ENCODE peak calls at places on chromosome 22, in seven cellular contexts. X is HCT116, G is mesenchymal stem cell, W is GM23248, L is K562, N is IMR-90, R is fibroblast of lung. I is an unnamed sample. For H3K4me1 and H3K36me3, the result is how much of the 10 kb centered on the place peaks cover.

GRCh38 chr22:24008022-24008283 is 2.7 kb upstream of the GSTT4 start:
- DNase-seq in N (no peak), G (no peak), W (no peak), X (no peak), L (no peak), R (no peak), I (no peak)

GRCh38 chr22:27474112-27474571 is 327.4 kb downstream of the MN1 start:
- DNase-seq in X (no peak), N (no peak), L (no peak), W (peak), R (no peak), G (no peak), I (no peak)

GRCh38 chr22:41327124-41327523 is 25.8 kb downstream of the ZC3H7B start:
- DNase-seq in R (no peak), N (no peak), G (no peak), L (no peak), X (no peak), W (no peak), I (no peak)

GRCh38 chr22:41365425-41365824 is 16.3 kb upstream of the TEF start:
- DNase-seq in W (no peak), L (no peak), X (no peak), G (no peak), N (no peak), R (no peak), I (no peak)

GRCh38 chr22:24407884-24408283 is 19.5 kb upstream of the ADORA2A start:
- DNase-seq in L (no peak), G (no peak), W (no peak), R (no peak), N (no peak), X (no peak), I (no peak)

GRCh38 chr22:28014141-28015055 is 95.3 kb upstream of the PITPNB start:
- DNase-seq in X (no peak), N (no peak), G (no peak), W (no peak), R (no peak), L (no peak), I (no peak)

GRCh38 chr22:27990879-27991278 is 71.8 kb upstream of the PITPNB start:
- DNase-seq in G (peak), N (peak), L (peak), R (peak), X (peak), W (peak), I (peak)

GRCh38 chr22:26672060-26672471 is 14.7 kb downstream of the MIAT start:
- DNase-seq in R (no peak), W (no peak), L (peak), N (no peak), X (no peak), G (no peak), I (no peak)

GRCh38 chr22:28938286-28938833 is 55.0 kb downstream of the ZNRF3 start:
- DNase-seq in L (no peak), X (no peak), N (no peak), R (no peak), G (no peak), W (no peak), I (no peak)

GRCh38 chr22:24402460-24403192 is 24.8 kb upstream of the ADORA2A start:
- DNase-seq in L (no peak), N (peak), W (peak), X (peak), R (peak), G (peak), I (no peak)

GRCh38 chr22:24390576-24390975 is 36.8 kb upstream of the ADORA2A start:
- DNase-seq in L (no peak), R (no peak), W (peak), X (no peak), N (no peak), G (peak), I (no peak)

GRCh38 chr22:44645083-44645482 is 56.9 kb upstream of the PRR5 start:
- DNase-seq in X (no peak), L (no peak), N (no peak), W (no peak), G (no peak), R (no peak), I (no peak)

GRCh38 chr22:32964411-32965057 is 93.6 kb downstream of the SYN3 start:
- DNase-seq in W (no peak), X (no peak), R (no peak), G (no peak), N (no peak), L (no peak), I (no peak)

GRCh38 chr22:43060213-43060612 is 29.0 kb downstream of the TTLL1 start:
- DNase-seq in N (no peak), R (peak), G (peak), X (no peak), W (peak), L (peak), I (peak)

GRCh38 chr22:17264321-17265052 is 45.3 kb upstream of the ADA2 start:
- DNase-seq in W (peak), L (no peak), G (peak), R (peak), N (peak), X (no peak), I (peak)

GRCh38 chr22:44737414-44738346 is 14.7 kb upstream of the ARHGAP8 start:
- DNase-seq in R (no peak), N (no peak), X (no peak), G (no peak), W (no peak), L (no peak), I (no peak)

GRCh38 chr22:49500076-49500460 is 327.6 kb downstream of the BRD1 start:
- DNase-seq in W (no peak), R (no peak), N (no peak), X (no peak), L (no peak), G (no peak), I (no peak)

GRCh38 chr22:26889794-26890193 is 232.4 kb downstream of the MIAT start:
- DNase-seq in W (peak), L (no peak), R (no peak), N (no peak), G (peak), X (no peak), I (no peak)

GRCh38 chr22:27572267-27572666 is 229.3 kb downstream of the MN1 start:
- DNase-seq in R (no peak), N (no peak), W (no peak), L (no peak), G (no peak), X (no peak), I (no peak)

GRCh38 chr22:49999901-50000586 is 12.5 kb downstream of the IL17REL start:
- DNase-seq in G (peak), L (no peak), R (no peak), N (no peak), W (no peak), X (no peak), I (no peak)

GRCh38 chr22:41963453-41964105 is 5.7 kb upstream of the SEPTIN3 start:
- DNase-seq in L (no peak), W (no peak), X (no peak), R (peak), N (peak), G (no peak), I (no peak)

GRCh38 chr22:37325024-37325395 is 42.7 kb downstream of the CYTH4 start:
- DNase-seq in X (no peak), W (no peak), G (no peak), L (no peak), R (no peak), N (no peak), I (no peak)
- H3K9ac ChIP-seq in X (peak), W (no peak), G (no peak), L (no peak), R (no peak), N (no peak), I (no peak)

GRCh38 chr22:37544955-37545702 is 15.2 kb upstream of the CDC42EP1 start:
- DNase-seq in G (peak), R (peak), L (peak), W (peak), X (no peak), N (peak), I (peak)
- H3K4me1 ChIP-seq in G (under half), R (under half), L (under half), W (under half), X (half or more), N (under half), I (under half)

DNA sequence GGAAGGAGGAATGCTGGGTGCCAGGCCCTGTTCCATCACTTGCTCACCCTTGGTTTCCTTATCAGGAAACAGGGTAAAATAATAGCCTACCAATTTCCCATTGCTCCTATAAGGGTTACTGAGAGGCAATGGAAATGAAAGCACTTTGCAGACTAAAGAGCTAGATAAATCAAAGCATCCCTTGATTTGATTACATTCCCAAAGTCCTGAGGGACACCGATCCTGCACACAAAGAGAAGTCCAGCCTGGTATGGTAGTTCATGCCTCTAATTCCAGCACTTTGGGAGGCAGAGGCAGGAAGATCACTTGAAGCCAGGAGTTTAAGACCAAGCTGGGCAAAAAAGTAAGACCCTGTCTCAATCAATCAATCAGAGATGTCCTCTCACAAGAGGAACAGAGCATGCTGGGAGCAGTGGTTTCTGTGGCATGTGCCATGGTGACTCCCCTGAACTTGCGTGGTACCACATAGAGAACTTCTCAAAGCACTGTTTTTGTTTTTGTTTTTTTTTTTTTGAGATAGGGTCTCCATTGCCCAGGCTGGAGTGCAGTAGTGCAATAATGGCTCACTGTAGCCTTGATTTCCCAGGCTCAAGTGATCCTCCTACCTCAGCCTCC is 10.7 kb downstream of the TBC1D10A start:
- DNase-seq in W (no peak), L (no peak), N (peak), G (peak), X (no peak), R (no peak), I (no peak)
- H3K36me3 ChIP-seq in W (under half), L (under half), N (under half), G (under half), X (under half), R (under half), I (under half)

GRCh38 chr22:46029036-46029435 is 52.1 kb upstream of the WNT7B start:
- DNase-seq in N (no peak), G (no peak), X (no peak), L (no peak), R (no peak), W (no peak), I (no peak)

GRCh38 chr22:46026907-46027218 is 49.9 kb upstream of the WNT7B start:
- DNase-seq in W (peak), R (no peak), G (no peak), L (no peak), N (no peak), X (no peak), I (no peak)

GRCh38 chr22:46029574-46030200 is 52.7 kb upstream of the WNT7B start:
- DNase-seq in L (no peak), X (no peak), G (no peak), W (no peak), N (no peak), R (no peak), I (no peak)

GRCh38 chr22:46027219-46028068 is 50.5 kb upstream of the WNT7B start:
- DNase-seq in W (peak), N (no peak), X (no peak), R (no peak), G (no peak), L (peak), I (no peak)

DNA sequence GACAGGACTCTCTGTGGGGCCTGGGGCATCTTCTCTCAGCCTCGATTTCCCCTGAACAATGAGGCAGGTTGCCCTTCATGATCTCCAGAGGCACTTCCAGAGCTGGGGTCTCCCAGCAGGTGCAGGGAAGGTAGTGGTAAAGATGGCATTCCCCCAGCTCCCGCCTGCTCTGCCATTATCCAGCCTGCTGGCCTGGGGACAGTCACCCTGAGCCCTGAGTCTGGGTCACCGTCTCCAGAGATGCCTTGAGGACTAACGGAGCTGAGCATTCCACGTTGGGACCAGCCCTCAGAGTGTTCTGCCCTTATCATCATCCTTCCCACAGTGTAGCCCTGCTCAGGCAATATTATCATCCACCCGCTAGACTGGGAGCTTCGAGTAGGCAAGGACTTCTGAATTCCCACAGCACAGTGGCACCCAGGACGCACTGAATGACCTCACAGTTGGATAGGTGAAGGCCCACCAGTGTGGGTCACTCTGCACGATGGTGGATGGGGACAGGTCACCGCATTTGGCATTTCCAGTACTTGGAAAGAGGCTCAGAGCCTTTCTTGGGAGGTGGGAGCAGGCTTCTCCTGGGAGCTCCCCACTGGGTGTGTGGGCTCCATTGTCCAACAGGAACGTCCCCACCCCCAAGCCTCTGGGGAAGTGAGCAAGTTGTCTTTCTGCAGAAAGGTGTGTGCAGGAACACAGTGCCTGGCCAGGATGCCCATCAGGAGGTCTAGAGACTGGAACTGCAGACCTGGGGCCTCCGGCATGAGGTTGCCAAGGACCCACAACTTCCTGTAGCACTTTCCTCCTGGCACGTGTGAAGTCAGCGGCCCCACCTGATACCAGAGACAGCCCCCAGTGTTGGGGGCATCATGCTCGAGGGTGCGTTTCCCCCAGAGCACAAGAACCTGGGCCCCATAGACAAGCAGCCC is 51.4 kb upstream of the WNT7B start:
- DNase-seq in W (no peak), G (no peak), R (no peak), X (no peak), L (no peak), N (no peak), I (no peak)
- H3K9ac ChIP-seq in W (no peak), G (no peak), R (no peak), X (no peak), L (no peak), N (no peak), I (no peak)

GRCh38 chr22:39238124-39238466 is 6.7 kb downstream of the PDGFB start:
- DNase-seq in N (no peak), X (no peak), R (no peak), W (no peak), G (no peak), L (no peak), I (no peak)

GRCh38 chr22:39234867-39235687 is 9.7 kb downstream of the PDGFB start:
- DNase-seq in W (no peak), R (no peak), L (no peak), X (no peak), N (no peak), G (no peak), I (no peak)

GRCh38 chr22:39237276-39238123 is 7.3 kb downstream of the PDGFB start:
- DNase-seq in X (no peak), R (no peak), W (no peak), G (no peak), N (no peak), L (no peak), I (no peak)

GRCh38 chr22:39238561-39238960 is 6.2 kb downstream of the PDGFB start:
- DNase-seq in G (no peak), X (no peak), W (no peak), L (no peak), R (no peak), N (no peak), I (no peak)

DNA sequence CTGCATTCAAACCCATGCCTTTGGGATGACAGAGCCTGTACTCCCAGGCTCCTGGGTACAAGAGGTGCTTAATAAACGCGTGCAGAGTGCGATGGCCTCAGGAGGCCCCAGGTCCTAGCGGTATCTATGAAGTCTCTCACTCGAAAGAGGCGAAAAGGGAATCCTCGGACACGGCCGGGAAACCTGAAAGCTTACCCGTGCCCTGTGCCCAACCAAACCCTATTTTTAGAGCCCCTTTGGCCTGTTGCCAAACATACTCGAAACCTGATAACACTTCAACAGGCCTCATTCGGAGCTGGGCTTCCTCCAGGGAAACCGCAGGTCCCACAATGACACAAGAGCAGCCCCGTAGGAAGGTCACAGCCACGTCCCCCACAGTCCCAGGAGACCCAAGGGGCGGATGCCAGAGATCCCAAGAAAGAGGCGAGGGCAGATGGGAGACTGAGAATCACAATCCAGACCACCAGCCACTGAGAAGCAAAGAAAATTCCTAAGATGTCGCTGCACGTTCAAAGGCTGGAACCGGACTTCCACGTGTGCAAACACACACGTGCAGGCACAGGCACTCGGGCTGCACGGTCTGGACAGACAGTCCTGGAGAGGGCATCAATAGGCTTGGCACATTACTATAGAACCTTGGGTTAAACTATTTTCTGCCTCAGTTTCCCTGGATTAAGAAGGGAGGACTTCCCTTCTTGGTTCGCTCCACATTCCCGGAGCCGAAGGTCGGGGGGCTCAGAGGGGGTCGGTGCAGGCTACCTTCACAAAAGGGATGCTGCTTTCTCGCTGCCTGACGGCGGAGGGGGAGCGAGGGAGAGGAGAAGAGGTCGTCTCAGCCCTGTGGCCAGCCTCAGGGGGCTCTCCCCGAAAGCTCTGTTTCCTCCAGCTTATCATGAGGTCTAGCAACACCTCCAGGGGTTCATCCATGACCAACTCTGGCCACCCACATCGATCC is 8.2 kb downstream of the PDGFB start:
- DNase-seq in G (no peak), W (no peak), X (no peak), N (no peak), L (peak), R (no peak), I (no peak)
- H3K4me1 ChIP-seq in G (half or more), W (under half), X (half or more), N (under half), L (under half), R (under half), I (under half)

DNA sequence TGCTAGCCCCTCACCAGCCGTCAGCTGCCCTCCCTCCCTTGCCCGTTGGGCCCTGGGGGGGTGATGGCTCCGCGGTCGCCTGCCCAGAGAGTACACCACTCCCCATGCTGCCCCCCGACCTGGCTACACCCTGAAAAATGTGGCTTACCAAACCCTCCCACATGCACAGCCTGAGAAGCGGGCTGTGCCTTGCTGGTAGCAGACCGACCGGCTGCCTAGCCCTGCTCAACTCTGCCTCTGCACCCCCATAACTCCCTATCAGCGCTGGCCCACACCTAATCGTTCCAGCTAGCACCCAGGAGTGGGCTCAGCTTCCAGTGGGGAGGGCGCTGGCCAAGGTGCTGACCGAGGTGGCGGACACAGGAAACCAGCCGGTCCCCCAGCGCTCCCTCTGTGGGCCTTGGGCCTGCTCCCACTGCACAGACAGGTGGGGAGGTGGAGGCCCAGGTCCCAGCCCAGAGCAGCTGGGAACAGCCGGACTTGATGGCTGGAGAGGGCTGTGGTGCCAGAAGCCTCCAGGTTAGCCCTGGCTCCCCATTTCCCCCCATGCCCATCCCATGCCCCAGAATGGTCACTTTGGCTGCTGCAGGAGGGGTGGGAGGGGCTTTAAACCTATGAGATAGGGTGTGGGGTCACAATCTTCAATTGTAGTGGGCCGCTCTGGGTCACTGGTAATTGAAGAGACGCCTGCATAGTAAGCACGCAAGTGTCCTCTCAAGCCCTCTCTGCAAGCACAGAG is 32.1 kb upstream of the PRODH start:
- DNase-seq in R (peak), L (peak), X (no peak), G (peak), N (peak), W (peak), I (no peak)
- H3K36me3 ChIP-seq in R (under half), L (under half), X (under half), G (under half), N (under half), W (under half), I (under half)

GRCh38 chr22:37484115-37485005 is 1.8 kb downstream of the MFNG start:
- DNase-seq in G (no peak), R (no peak), X (no peak), W (no peak), N (no peak), L (no peak), I (no peak)
- H3K9ac ChIP-seq in G (no peak), R (no peak), X (peak), W (no peak), N (no peak), L (no peak), I (peak)

DNA sequence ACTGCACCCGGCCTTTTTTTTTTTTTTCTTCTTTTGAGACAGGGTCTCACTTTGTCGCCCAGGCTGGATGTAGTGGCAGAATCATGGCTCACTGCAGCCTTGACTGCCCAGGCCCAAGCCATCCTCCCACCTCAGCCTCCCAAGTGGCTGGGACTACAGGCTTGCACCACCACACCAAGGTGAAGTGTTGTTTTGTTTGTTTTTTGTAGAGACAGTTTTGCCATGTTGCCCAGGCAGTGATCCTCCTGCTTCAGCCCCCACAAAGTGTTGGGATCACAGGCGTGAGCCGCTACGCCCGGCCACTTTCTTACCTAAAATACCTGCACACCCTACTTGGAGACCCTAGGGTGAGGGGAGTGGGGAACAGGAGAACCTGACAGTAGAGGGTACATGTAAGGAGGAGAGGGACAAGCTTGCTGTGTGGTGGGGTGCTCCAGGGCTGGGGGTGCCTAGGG is 4.5 kb upstream of the AIFM3 start:
- DNase-seq in N (no peak), X (no peak), W (no peak), R (no peak), G (no peak), L (no peak), I (no peak)
- H3K4me1 ChIP-seq in N (under half), X (under half), W (under half), R (under half), G (under half), L (under half), I (under half)